ENCODE peak calls at places on chromosome 13, in five cellular contexts. G, B, Q, F and K are unnamed samples.

GRCh38 chr13:47499358-47500150 is 501.5 kb downstream of the SUCLA2 start:
- DNase-seq in B (no peak), G (no peak), Q (no peak), F (no peak), K (peak)

GRCh38 chr13:113623491-113624234 is 34.3 kb downstream of the ATP4B start:
- DNase-seq in Q (no peak), G (peak), B (no peak), F (no peak), K (no peak)

GRCh38 chr13:74187564-74187963 is 53.4 kb upstream of the KLF12 start:
- DNase-seq in B (no peak), G (no peak), F (no peak), Q (no peak), K (peak)

GRCh38 chr13:80712026-80712425 is 371.1 kb upstream of the SPRY2 start:
- DNase-seq in Q (no peak), G (no peak), F (no peak), B (no peak), K (no peak)

GRCh38 chr13:21670883-21671792 is at the start of gene FGF9:
- DNase-seq in G (peak), B (peak), Q (peak), F (peak), K (peak)

GRCh38 chr13:106118996-106119395 is 416.5 kb downstream of the EFNB2 start:
- DNase-seq in G (no peak), Q (no peak), F (no peak), B (no peak), K (peak)

GRCh38 chr13:75635621-75636338 is at the start of gene LMO7:
- DNase-seq in F (peak), Q (peak), G (peak), B (peak), K (peak)

GRCh38 chr13:31797154-31797775 is 57.9 kb downstream of the RXFP2 start:
- DNase-seq in B (no peak), Q (no peak), F (no peak), G (no peak), K (peak)

GRCh38 chr13:24130134-24130792 is 30.3 kb upstream of the SPATA13 start:
- DNase-seq in B (no peak), F (no peak), G (no peak), Q (no peak), K (no peak)

GRCh38 chr13:20006206-20006605 is 47.7 kb downstream of the ZMYM2 start:
- DNase-seq in F (no peak), B (no peak), Q (no peak), G (no peak), K (peak)

GRCh38 chr13:110546389-110546788 is 15.1 kb downstream of the RAB20 start:
- DNase-seq in G (no peak), Q (no peak), F (no peak), B (no peak), K (no peak)

GRCh38 chr13:72166102-72166660 is 299.2 kb upstream of the DACH1 start:
- DNase-seq in F (no peak), B (no peak), Q (no peak), G (no peak), K (no peak)

GRCh38 chr13:20565120-20565736 is 1.7 kb upstream of the IFT88 start:
- DNase-seq in B (no peak), F (no peak), G (no peak), Q (no peak), K (no peak)

GRCh38 chr13:99265823-99266426 is 7.7 kb upstream of the GPR18 start:
- DNase-seq in G (no peak), F (no peak), B (peak), Q (no peak), K (peak)

GRCh38 chr13:75694742-75695141 is 58.6 kb downstream of the LMO7 start:
- DNase-seq in B (no peak), G (no peak), F (no peak), Q (no peak), K (no peak)